ENCODE peak calls at places on chromosomes 13 and 19, in nine cellular contexts. L is substantia nigra, N is fibroblast of mammary gland, H is kidney epithelial cell, A is nucleus accumbens, V is NCI-H1417 treated with DMSO at 0.1 percent for 48 hours, I is IMR-90, C is MG63, Y is putamen. M is an unnamed sample.

GRCh38 chr19:27896091-27896490 is 1316.9 kb downstream of the UQCRFS1 start:
- DNase-seq in L (no peak), N (no peak), H (no peak), A (no peak), V (no peak), I (no peak), C (no peak), Y (no peak), M (no peak)

GRCh38 chr19:55091126-55091910 is 15.6 kb downstream of the EPS8L1 start:
- DNase-seq in L (no peak), N (no peak), H (no peak), A (no peak), V (no peak), I (no peak), C (no peak), Y (no peak), M (no peak)

GRCh38 chr19:53102701-53103140 is 501 bp downstream of the ZNF160 start:
- DNase-seq in L (peak; percentile 31), N (peak; percentile 32), H (no peak), A (no peak), V (no peak), I (peak; percentile 31), C (peak; percentile 54), Y (no peak), M (peak; percentile 47)

GRCh38 chr19:3477506-3477905 is 2.8 kb downstream of the SMIM24 start:
- DNase-seq in L (no peak), N (no peak), H (no peak), A (no peak), V (no peak), I (no peak), C (no peak), Y (no peak), M (no peak)

GRCh38 chr19:10655457-10656312 is 1.5 kb downstream of the ILF3 start:
- DNase-seq in L (no peak), N (peak; percentile 25), H (no peak), A (no peak), V (no peak), I (peak; percentile 44), C (peak; percentile 22), Y (no peak), M (peak; percentile 49)

GRCh38 chr19:50803633-50804419 is 13.6 kb downstream of the ACP4 start:
- DNase-seq in L (no peak), N (peak; percentile 10), H (no peak), A (no peak), V (no peak), I (no peak), C (no peak), Y (no peak), M (no peak)

GRCh38 chr19:7515091-7515470 is 822 bp upstream of the ZNF358 start:
- DNase-seq in L (no peak), N (no peak), H (no peak), A (no peak), V (no peak), I (peak; percentile 66), C (no peak), Y (no peak), M (no peak)

GRCh38 chr19:46944918-46945628 is 74.6 kb upstream of the NPAS1 start:
- DNase-seq in L (peak; percentile 79), N (peak; percentile 86), H (no peak), A (peak; percentile 66), V (no peak), I (peak; percentile 70), C (peak; percentile 23), Y (peak; percentile 89), M (no peak)

GRCh38 chr19:40571831-40572495 is 4.7 kb upstream of the SHKBP1 start:
- DNase-seq in L (no peak), N (no peak), H (no peak), A (no peak), V (no peak), I (no peak), C (no peak), Y (no peak), M (no peak)

GRCh38 chr19:2631213-2631821 is 71.2 kb downstream of the GNG7 start:
- DNase-seq in L (no peak), N (peak; percentile 46), H (no peak), A (no peak), V (no peak), I (peak; percentile 12), C (no peak), Y (no peak), M (no peak)

GRCh38 chr13:33871207-33872004 is 53.5 kb downstream of the RFC3 start:
- DNase-seq in L (no peak), N (no peak), H (no peak), A (no peak), V (no peak), I (no peak), C (no peak), Y (no peak), M (no peak)

GRCh38 chr19:17292301-17293074 is 10.7 kb downstream of the ABHD8 start:
- DNase-seq in L (peak; percentile 34), N (peak; percentile 91), H (peak; percentile 56), A (peak; percentile 14), V (no peak), I (peak; percentile 82), C (peak; percentile 90), Y (no peak), M (peak; percentile 92)

GRCh38 chr13:42022796-42023493 is 25.5 kb upstream of the DGKH start:
- DNase-seq in L (no peak), N (peak; percentile 82), H (no peak), A (no peak), V (no peak), I (no peak), C (no peak), Y (no peak), M (no peak)

GRCh38 chr19:32351807-32352630 is 6.6 kb downstream of the ZNF507 start:
- DNase-seq in L (no peak), N (peak; percentile 71), H (no peak), A (no peak), V (no peak), I (peak; percentile 69), C (no peak), Y (no peak), M (no peak)

GRCh38 chr19:15456871-15457700 is 7.3 kb downstream of the RASAL3 start:
- DNase-seq in L (no peak), N (no peak), H (no peak), A (no peak), V (no peak), I (no peak), C (no peak), Y (no peak), M (peak; percentile 39)

GRCh38 chr19:38463365-38463764 is 29.9 kb downstream of the RYR1 start:
- DNase-seq in L (no peak), N (no peak), H (no peak), A (no peak), V (no peak), I (no peak), C (no peak), Y (no peak), M (no peak)

GRCh38 chr13:79541426-79542049 is 60.6 kb downstream of the NDFIP2 start:
- DNase-seq in L (no peak), N (peak; percentile 75), H (no peak), A (no peak), V (peak; percentile 29), I (peak; percentile 73), C (no peak), Y (peak; percentile 83), M (peak; percentile 69)

GRCh38 chr19:19465436-19466070 is 49.8 kb downstream of the TSSK6 start:
- DNase-seq in L (no peak), N (no peak), H (no peak), A (no peak), V (no peak), I (no peak), C (no peak), Y (no peak), M (no peak)

GRCh38 chr19:3224346-3225325 is at the start of gene CELF5:
- DNase-seq in L (peak; percentile 56), N (no peak), H (no peak), A (peak; percentile 49), V (no peak), I (no peak), C (peak; percentile 41), Y (peak; percentile 27), M (peak; percentile 23)

GRCh38 chr13:40193290-40194203 is 472.9 kb downstream of the FOXO1 start:
- DNase-seq in L (peak; percentile 55), N (peak; percentile 54), H (no peak), A (peak; percentile 47), V (no peak), I (no peak), C (peak; percentile 64), Y (peak; percentile 87), M (no peak)

GRCh38 chr13:44899967-44900366 is 89.3 kb downstream of the NUFIP1 start:
- DNase-seq in L (no peak), N (no peak), H (no peak), A (no peak), V (peak; percentile 20), I (no peak), C (no peak), Y (no peak), M (peak; percentile 34)